ENCODE peak calls at places on chromosomes 1 and 21, in four cellular contexts. Y is HepG2, U is GM12878, B is K562. M is an unnamed sample.

GRCh38 chr21:29092102-29092959 is 18.9 kb upstream of the CCT8 start:
- DNase-seq in B (no peak), Y (no peak), U (no peak), M (no peak)

GRCh38 chr1:225520587-225521227 is 92.9 kb upstream of the LBR start:
- DNase-seq in B (no peak), Y (no peak), U (no peak), M (no peak)

GRCh38 chr1:54582566-54583306 is 34.7 kb downstream of the ACOT11 start:
- DNase-seq in U (no peak), Y (no peak), B (no peak), M (peak; percentile 66)

GRCh38 chr1:167599839-167600581 is 30.0 kb upstream of the RCSD1 start:
- DNase-seq in U (peak; percentile 79), Y (peak; percentile 18), B (peak; percentile 72), M (no peak)

GRCh38 chr1:115980998-115981993 is 5.0 kb downstream of the SLC22A15 start:
- DNase-seq in B (peak; percentile 69), U (no peak), Y (peak; percentile 35), M (peak; percentile 41)

GRCh38 chr1:217372251-217372970 is 258.5 kb downstream of the GPATCH2 start:
- DNase-seq in B (no peak), Y (no peak), U (no peak), M (no peak)

GRCh38 chr1:175675017-175675416 is 68.4 kb downstream of the TNR start:
- DNase-seq in Y (no peak), B (no peak), U (no peak), M (no peak)

GRCh38 chr1:97457446-97458089 is 463.3 kb downstream of the DPYD start:
- DNase-seq in B (no peak), U (no peak), Y (no peak), M (no peak)

GRCh38 chr21:31753949-31754348 is 22.0 kb upstream of the SCAF4 start:
- DNase-seq in B (no peak), Y (no peak), U (no peak), M (no peak)

GRCh38 chr1:25706146-25707089 is 89.8 kb downstream of the MAN1C1 start:
- DNase-seq in U (no peak), Y (no peak), B (no peak), M (no peak)

GRCh38 chr21:37195078-37195477 is 72.1 kb downstream of the VPS26C start:
- DNase-seq in B (no peak), Y (no peak), U (no peak), M (no peak)

GRCh38 chr1:172697463-172698100 is 38.7 kb downstream of the FASLG start:
- DNase-seq in Y (no peak), U (no peak), B (no peak), M (no peak)

GRCh38 chr21:42613756-42614155 is 39.7 kb upstream of the PDE9A start:
- DNase-seq in Y (no peak), B (no peak), U (no peak), M (no peak)

GRCh38 chr1:59360170-59360569 is 63.3 kb downstream of the FGGY start:
- DNase-seq in Y (no peak), U (no peak), B (no peak), M (no peak)

GRCh38 chr21:22898061-22898460 is 1899.9 kb downstream of the NCAM2 start:
- DNase-seq in Y (no peak), B (no peak), U (no peak), M (no peak)

GRCh38 chr1:203526572-203526971 is 32.6 kb downstream of the OPTC start:
- DNase-seq in B (no peak), U (no peak), Y (no peak), M (no peak)

GRCh38 chr1:118982281-118982680 is 5.9 kb downstream of the TBX15 start:
- DNase-seq in U (no peak), Y (no peak), B (no peak), M (no peak)

GRCh38 chr1:209628618-209629299 is 23.5 kb downstream of the LAMB3 start:
- DNase-seq in B (no peak), U (no peak), Y (no peak), M (no peak)

GRCh38 chr1:28983509-28984310 is 69.3 kb downstream of the EPB41 start:
- DNase-seq in Y (peak; percentile 79), U (no peak), B (no peak), M (peak; percentile 47)

GRCh38 chr1:245458761-245459174 is 304.0 kb downstream of the KIF26B start:
- DNase-seq in Y (no peak), U (no peak), B (no peak), M (no peak)

GRCh38 chr1:86992790-86993189 is 78.4 kb downstream of the HS2ST1 start:
- DNase-seq in Y (no peak), B (peak; percentile 23), U (no peak), M (no peak)

GRCh38 chr1:212315907-212316306 is 30.7 kb downstream of the PPP2R5A start:
- DNase-seq in B (peak; percentile 55), Y (peak; percentile 7), U (no peak), M (peak; percentile 29)

GRCh38 chr1:228979774-228980173 is 244.5 kb downstream of the RHOU start:
- DNase-seq in Y (no peak), B (no peak), U (no peak), M (no peak)

GRCh38 chr1:235078927-235079381 is 49.7 kb downstream of the TOMM20 start:
- DNase-seq in B (no peak), Y (no peak), U (no peak), M (no peak)

DNA sequence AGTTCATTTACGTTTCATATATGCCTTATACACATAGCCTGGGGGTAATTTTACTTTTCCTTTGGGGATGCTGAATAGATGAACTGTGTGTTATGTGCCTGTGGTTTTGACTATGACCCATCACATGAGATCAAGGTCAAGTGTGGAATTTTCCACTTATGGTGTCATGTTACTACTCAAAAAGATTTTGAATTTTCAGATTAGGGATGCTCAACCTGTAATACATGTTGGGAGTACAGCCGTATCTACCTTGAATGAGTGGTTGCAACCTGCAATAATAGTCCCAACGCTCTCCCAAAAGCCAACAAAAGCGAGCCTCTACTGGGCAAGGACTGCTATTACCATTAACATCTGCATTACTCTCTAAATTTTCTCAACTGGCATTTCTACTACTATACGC is 68.5 kb upstream of the SDC3 start:
- DNase-seq in Y (peak; percentile 27), B (no peak), U (no peak), M (no peak)
- TF ChIP-seq NR2C2 in Y (no peak), B (no peak), U (no peak), M (no peak)

DNA sequence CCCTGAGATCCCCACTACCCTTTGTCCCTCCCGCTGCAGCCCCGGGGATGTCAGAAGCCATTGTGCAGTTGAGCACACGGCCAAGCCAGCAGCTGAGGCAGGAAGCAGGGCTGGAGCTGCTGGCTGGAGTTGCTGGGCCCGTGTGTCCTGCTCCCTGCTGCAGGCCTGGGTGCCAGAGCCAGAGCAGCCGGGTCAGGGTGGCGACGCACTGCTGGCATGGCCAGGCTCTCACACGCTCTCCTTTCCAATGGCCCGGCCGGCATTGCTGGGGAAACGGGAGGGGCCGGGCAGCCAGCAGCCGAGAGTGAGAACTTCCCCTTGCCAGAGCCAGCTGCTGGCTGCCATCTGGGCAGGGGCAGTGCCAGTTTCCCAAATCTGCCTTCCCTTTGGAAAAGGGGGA is 82.5 kb upstream of the PROX1 start:
- DNase-seq in Y (no peak), B (no peak), U (no peak), M (no peak)
- TF ChIP-seq NR2C2 in Y (no peak), B (no peak), U (no peak), M (no peak)

DNA sequence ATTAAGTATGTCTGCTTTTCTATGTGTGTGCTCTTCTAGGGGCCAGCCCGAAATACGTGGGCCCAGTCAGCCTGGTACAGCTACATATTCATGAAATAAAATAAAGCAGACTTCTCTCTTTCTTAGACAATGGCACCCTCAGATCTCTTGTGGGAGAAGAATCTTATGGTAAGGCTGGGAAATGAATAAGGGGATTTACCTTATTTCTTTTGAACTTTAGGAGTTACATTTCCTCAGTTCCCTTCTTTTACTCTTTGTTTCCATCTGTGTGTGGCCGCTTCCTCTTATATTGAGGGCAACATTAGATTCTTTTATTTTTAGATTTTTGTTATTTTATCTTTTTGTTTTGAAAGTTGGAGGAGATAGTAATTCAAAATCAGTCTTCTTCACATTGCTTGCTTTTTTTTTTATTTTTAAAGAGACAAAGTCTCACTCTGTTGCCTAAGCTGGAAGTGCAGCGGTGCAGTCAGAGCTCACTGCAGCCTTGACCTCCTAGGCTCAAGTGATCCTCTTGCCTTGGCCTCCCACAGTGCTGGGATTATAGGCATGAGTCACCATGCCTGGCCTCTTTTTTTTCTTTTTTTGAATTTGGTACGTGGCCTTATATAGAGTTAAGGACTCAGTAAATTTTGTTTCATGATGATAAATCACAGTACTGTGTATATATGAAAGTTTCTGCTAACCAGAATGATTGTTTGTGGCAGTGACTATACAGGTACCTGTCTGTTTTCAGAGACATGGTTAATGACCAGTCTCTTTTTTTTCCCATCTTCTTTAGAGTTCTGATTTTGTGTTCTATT is 9.1 kb downstream of the LAMC1 start:
- DNase-seq in B (no peak), U (no peak), Y (peak; percentile 58), M (no peak)
- TF ChIP-seq NR2C2 in B (no peak), U (no peak), Y (no peak), M (no peak)

GRCh38 chr21:35395728-35396127 is 346.6 kb upstream of the RUNX1 start:
- DNase-seq in Y (no peak), B (no peak), U (no peak), M (no peak)
- TF ChIP-seq NR2C2 in Y (no peak), B (no peak), U (no peak), M (no peak)

M was measured in WTC11.